ENCODE peak calls at places on chromosome 10, in five cellular contexts. H is K562, L is GM12878, J is A549, S is HepG2. U is an unnamed sample.

GRCh38 chr10:46556515-46557318 is at the start of gene GPRIN2:
- DNase-seq in H (no peak), L (no peak), J (peak), S (no peak), U (no peak)

GRCh38 chr10:94546616-94547175 is 1.1 kb downstream of the HELLS start:
- DNase-seq in H (peak), L (peak), J (peak), S (no peak), U (peak)

GRCh38 chr10:50279489-50279888 is 28.2 kb upstream of the ASAH2 start:
- DNase-seq in H (peak), L (no peak), J (no peak), S (peak), U (no peak)

GRCh38 chr10:95653895-95654294 is 2.6 kb downstream of the ALDH18A1 start:
- DNase-seq in H (no peak), L (no peak), J (no peak), S (no peak), U (no peak)

GRCh38 chr10:7634142-7634894 is 32.4 kb downstream of the ITIH5 start:
- DNase-seq in H (no peak), L (no peak), J (no peak), S (no peak), U (no peak)

GRCh38 chr10:85642082-85642420 is 724.5 kb downstream of the GRID1 start:
- DNase-seq in H (no peak), L (no peak), J (no peak), S (no peak), U (no peak)

GRCh38 chr10:113554214-113554613 is 1.4 kb downstream of the HABP2 start:
- DNase-seq in H (no peak), L (no peak), J (no peak), S (no peak), U (no peak)

GRCh38 chr10:26725837-26726727 is 28.6 kb downstream of the PDSS1 start:
- DNase-seq in H (peak), L (no peak), J (peak), S (peak), U (peak)

GRCh38 chr10:82020999-82021398 is 146.0 kb downstream of the NRG3 start:
- DNase-seq in H (no peak), L (no peak), J (no peak), S (no peak), U (no peak)

GRCh38 chr10:106384541-106384940 is 780.0 kb downstream of the SORCS1 start:
- DNase-seq in H (no peak), L (no peak), J (no peak), S (no peak), U (no peak)

GRCh38 chr10:106392781-106393180 is 771.7 kb downstream of the SORCS1 start:
- DNase-seq in H (no peak), L (no peak), J (no peak), S (no peak), U (no peak)

GRCh38 chr10:106387063-106387462 is 777.4 kb downstream of the SORCS1 start:
- DNase-seq in H (no peak), L (no peak), J (no peak), S (no peak), U (no peak)
- TF ChIP-seq MYC in H (no peak), L (no peak), J (no peak), S (no peak), U (no peak)

DNA sequence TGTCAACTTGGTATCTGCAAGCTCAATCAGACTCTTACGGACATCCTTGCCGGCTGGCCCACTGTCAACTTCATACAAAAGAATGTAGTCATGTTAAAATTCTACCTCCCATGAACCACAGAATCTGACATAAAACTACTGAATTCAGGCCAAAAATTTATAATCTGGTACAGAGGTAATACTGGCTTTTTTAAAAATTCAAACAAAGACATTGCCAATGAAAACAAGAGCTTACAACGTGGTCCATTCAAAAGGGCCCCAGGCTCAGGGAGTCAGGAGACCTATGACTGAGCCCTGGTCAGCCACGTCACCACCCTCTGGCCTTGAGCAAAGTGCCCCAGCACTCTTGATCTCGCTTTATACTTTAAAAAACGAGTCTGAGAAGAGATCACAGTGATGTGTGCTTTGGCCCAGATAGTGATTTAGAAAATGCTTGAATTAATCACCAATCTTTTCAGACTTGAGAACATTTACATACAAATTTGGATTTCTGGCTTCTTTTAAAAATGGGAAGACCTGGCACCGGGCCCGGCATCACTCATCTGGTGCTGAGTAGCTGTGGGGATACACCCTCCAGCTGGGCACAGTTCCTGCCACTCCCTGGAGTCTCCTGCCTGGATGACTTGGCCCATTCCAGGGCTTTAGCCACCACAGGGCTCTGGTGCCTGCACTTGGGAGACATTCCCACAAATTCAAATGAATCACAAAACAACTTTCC is 94.1 kb downstream of the PIP4K2A start:
- DNase-seq in H (peak), L (no peak), J (peak), S (no peak), U (no peak)
- TF ChIP-seq MYC in H (no peak), L (no peak), J (no peak), S (no peak), U (no peak)

GRCh38 chr10:58593008-58593407 is 80.3 kb downstream of the BICC1 start:
- DNase-seq in H (no peak), L (no peak), J (no peak), S (no peak), U (no peak)

GRCh38 chr10:58590924-58591323 is 78.3 kb downstream of the BICC1 start:
- DNase-seq in H (no peak), L (no peak), J (no peak), S (no peak), U (no peak)

GRCh38 chr10:58587676-58588075 is 75.0 kb downstream of the BICC1 start:
- DNase-seq in H (no peak), L (no peak), J (no peak), S (no peak), U (no peak)

GRCh38 chr10:58588673-58589265 is 76.1 kb downstream of the BICC1 start:
- DNase-seq in H (peak), L (no peak), J (no peak), S (no peak), U (peak)

GRCh38 chr10:58590152-58590551 is 77.5 kb downstream of the BICC1 start:
- DNase-seq in H (no peak), L (no peak), J (peak), S (no peak), U (no peak)
- TF ChIP-seq MYC in H (no peak), L (no peak), J (no peak), S (no peak), U (no peak)

DNA sequence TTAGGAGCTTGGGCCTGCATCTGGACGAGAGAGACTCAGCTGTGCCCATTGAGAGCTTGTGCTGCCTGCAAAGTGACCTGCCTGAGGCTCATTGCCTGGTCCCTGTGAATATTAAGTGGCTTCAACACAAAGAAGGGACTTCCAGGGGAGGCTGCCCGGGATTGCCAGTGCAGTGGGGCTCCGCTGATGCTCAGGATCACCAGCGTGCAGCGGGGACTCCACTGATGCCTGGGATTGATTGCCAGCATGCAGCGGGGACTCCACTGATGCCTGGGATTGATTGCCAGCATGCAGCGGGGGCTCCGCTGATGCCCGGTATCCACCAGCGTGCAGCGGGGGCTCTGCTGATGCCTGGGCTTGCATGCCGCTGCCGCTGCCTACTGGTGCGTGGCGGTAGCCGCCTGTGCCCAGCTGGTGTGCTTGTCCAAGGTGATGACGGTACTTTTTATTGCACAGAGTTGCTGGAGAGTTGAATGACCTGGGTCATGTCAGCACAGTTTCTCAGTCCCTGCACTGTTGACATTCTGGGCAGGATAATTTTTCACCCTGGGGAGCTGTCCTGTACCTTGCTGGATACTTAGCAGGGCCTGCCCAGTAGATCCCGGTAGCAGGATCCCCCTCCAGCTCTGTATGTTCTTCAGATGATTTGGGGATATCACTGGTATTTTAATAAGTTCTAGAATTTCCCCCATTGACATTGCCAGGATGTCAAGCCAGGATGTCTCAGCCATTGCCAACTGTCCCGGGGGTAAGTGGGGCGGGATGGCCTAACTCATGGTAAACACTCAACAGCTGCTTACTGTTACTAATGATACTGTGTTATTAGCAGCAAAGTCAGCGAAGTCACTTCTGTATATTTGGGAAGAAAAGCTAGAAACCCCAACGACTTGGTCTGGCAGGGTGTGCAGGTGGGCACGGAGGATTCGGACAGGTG is 13.0 kb downstream of the DOCK1 start:
- DNase-seq in H (no peak), L (no peak), J (no peak), S (no peak), U (no peak)
- TF ChIP-seq MYC in H (no peak), L (no peak), J (no peak), S (no peak), U (no peak)

DNA sequence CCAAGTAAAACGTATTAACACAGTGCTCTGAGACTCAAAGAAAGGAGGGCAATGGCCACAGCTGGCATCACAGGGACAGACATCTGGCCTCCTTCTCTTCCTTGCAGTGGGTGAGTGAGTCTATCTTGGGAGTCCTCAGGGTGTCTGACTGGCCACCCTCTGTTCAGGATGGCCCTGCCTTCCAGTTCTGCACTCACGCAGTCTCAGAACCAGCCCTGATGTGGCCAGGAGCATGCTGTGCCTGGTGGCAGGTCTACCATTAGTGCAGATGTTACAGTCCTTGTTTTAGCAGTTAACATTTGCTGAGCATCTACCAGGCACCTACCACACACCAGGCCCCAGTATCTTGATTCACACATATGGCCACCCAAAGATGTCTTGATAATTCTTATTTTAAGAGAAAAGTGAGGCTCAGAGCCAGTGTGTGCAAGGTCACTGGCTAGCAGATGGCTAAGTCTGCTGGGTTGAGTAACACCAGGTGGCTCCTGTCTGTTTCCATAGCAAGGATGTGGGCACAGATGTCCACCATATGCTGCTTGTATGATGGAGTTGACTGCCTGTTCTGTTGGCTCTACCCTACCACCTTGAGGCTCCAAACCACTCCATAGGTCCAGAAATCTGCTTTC is 23.2 kb upstream of the ARHGAP22 start:
- DNase-seq in H (no peak), L (no peak), J (no peak), S (no peak), U (no peak)
- TF ChIP-seq MYC in H (no peak), L (no peak), J (no peak), S (no peak), U (no peak)

DNA sequence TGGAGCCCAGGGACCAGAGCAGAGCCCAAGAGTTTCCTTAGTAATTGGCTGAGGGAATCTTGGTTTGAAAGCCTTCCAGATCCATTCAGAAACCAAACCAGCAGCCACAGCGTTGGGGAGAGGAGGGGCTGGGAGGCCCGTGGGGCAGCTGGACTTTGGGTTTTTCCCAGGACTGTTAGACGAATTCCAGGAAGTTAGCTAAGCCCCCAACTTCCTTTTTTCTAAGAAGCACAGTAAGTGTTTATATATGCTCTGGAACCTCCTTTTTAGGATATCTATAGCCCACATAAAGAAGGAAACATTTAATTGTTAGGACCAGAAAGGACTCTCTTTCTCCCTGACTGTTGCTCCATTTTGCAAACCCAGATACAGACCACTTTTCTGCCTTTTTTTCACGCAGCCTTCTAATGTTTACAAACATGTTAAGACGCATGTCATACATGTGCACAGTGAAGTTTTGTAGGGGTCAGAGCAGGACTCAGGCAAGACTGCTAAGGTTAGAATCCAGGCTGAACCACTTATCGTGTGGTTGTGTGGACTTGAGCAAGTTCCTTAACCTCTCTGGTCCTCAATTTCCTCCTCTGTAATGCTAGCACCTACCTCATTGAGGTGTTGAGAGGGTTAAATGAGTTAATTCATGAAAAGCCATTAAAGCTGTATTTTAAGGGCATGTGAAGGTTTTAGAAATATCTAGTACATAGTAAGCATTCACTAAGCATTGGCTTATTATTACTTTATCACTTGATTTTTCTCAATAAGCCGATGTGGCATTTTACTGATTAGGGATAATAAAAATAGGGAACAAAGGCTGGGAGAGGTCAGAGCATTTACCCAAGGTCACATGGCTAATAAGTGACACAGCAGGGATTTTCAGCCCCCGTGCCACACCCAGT is 42.4 kb downstream of the TBATA start:
- DNase-seq in H (peak), L (no peak), J (no peak), S (peak), U (peak)
- TF ChIP-seq MYC in H (peak), L (no peak), J (no peak), S (no peak), U (no peak)

GRCh38 chr10:72164617-72165016 is 51.2 kb upstream of the ANAPC16 start:
- DNase-seq in H (no peak), L (no peak), J (no peak), S (no peak), U (peak)

GRCh38 chr10:72158174-72158573 is 57.6 kb upstream of the ANAPC16 start:
- DNase-seq in H (no peak), L (no peak), J (no peak), S (no peak), U (no peak)

GRCh38 chr10:72162978-72163377 is 52.8 kb upstream of the ANAPC16 start:
- DNase-seq in H (no peak), L (peak), J (no peak), S (no peak), U (peak)
- TF ChIP-seq MYC in H (no peak), L (no peak), J (no peak), S (no peak), U (no peak)

GRCh38 chr10:133314911-133315310 is 6.2 kb downstream of the ZNF511 start:
- DNase-seq in H (no peak), L (no peak), J (no peak), S (no peak), U (no peak)

GRCh38 chr10:133315847-133316246 is 7.1 kb downstream of the ZNF511 start:
- DNase-seq in H (no peak), L (no peak), J (no peak), S (peak), U (no peak)

GRCh38 chr10:133316266-133316665 is 7.6 kb downstream of the ZNF511 start:
- DNase-seq in H (peak), L (no peak), J (no peak), S (no peak), U (no peak)

GRCh38 chr10:133316732-133317131 is 8.0 kb downstream of the ZNF511 start:
- DNase-seq in H (no peak), L (no peak), J (no peak), S (no peak), U (no peak)

DNA sequence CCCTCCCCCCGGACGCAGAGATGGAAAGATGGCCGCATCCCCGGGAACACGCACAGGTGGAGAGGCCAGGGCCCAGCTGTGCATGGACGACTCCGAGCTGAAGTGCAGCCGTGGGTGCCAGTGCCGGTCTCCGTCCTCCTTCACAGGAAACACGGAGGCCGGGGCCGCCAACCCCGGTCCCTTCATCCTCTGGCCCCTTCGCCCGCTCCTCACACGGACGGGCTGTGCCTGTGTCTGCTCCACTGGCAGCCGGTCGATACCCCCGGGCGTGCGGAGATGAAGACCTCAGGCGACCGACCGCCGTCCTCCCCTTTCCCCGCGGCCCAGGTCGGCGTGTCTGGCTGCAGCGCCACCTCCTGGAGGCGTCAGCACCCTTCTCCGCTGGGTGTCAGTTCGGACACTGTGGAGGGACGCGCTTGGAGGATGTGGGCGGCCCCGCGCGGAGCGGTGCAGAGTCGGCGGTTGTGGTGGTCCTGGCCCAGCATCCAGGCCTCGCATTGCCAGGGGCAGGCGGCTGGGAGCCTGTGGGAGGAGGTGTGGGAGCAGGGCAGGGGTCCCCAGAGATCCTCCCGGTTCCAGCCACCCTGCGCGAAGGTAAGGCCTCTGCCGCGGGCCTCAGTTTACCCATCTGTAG is 9.9 kb downstream of the ZNF511 start:
- DNase-seq in H (peak), L (no peak), J (peak), S (peak), U (peak)
- TF ChIP-seq MYC in H (peak), L (no peak), J (no peak), S (peak), U (peak)

GRCh38 chr10:79244068-79244442 is 103.2 kb upstream of the PPIF start:
- DNase-seq in H (no peak), L (no peak), J (no peak), S (no peak), U (peak)

GRCh38 chr10:79241629-79241989 is 105.7 kb upstream of the PPIF start:
- DNase-seq in H (no peak), L (no peak), J (no peak), S (no peak), U (no peak)

GRCh38 chr10:79243211-79244067 is 103.8 kb upstream of the PPIF start:
- DNase-seq in H (no peak), L (no peak), J (no peak), S (no peak), U (peak)

GRCh38 chr10:79241990-79242619 is 105.2 kb upstream of the PPIF start:
- DNase-seq in H (no peak), L (no peak), J (no peak), S (no peak), U (peak)

DNA sequence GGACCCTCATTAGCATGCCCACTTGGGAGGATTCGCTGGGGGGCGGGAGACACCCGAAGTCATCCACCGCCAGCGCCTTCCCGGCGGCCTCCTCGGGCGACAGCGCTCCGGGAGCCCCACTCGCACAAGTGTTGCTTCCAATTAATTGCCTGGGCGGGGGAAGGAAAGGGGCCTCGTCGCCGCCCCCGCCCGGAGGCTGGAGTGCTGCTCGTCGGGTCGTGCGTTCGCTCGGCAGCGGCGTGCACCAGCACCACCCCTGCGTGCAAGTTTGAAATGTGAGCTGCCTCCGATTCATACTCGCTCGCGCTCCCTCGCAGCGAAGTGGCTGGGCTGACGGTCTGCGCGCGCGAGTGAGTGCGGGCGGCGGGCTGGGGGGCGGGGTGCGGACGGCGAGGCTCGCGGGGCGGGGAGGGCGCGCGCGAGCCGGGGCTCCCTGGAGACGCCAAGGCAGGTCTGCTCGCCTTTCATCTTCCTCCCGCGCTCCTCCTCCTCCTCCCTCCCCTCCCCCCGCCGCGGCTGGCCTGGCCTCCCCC is 104.6 kb upstream of the PPIF start:
- DNase-seq in H (no peak), L (no peak), J (no peak), S (no peak), U (peak)
- TF ChIP-seq MYC in H (no peak), L (no peak), J (no peak), S (no peak), U (peak)

U was measured in NB4.